ENCODE peak calls at places on chromosomes 3 and 15, in four cellular contexts. A is stimulated activated effector memory CD8-positive, alpha-beta T cell treated with anti-CD3 and anti-CD28 coated beads, Interleukin-12 subunit alpha, Interleukin-12 subunit beta, amount 100 ng/mL, for 72 hours; U is trophoblast cell; S is left ventricle myocardium inferior. Z is an unnamed sample.

GRCh38 chr3:126103121-126104027 is 19.4 kb upstream of the SLC41A3 start:
- DNase-seq in A (no peak), U (no peak), S (no peak), Z (no peak)

GRCh38 chr3:148930785-148931184 is 60.6 kb upstream of the GYG1 start:
- DNase-seq in A (no peak), U (no peak), S (no peak), Z (peak)

GRCh38 chr15:39061952-39062464 is 497.4 kb upstream of the RASGRP1 start:
- DNase-seq in A (no peak), U (no peak), S (no peak), Z (no peak)

GRCh38 chr3:183188895-183189462 is 26.4 kb upstream of the LAMP3 start:
- DNase-seq in A (no peak), U (peak), S (peak), Z (no peak)

GRCh38 chr3:188486126-188486525 is 332.2 kb downstream of the LPP start:
- DNase-seq in A (no peak), U (peak), S (no peak), Z (peak)

GRCh38 chr3:60756231-60756630 is 495.0 kb downstream of the FHIT start:
- DNase-seq in A (no peak), U (no peak), S (no peak), Z (no peak)

GRCh38 chr3:134709563-134710312 is 58.9 kb upstream of the KY start:
- DNase-seq in A (no peak), U (no peak), S (no peak), Z (no peak)

GRCh38 chr3:10317311-10317960 is 3.5 kb downstream of the SEC13 start:
- DNase-seq in A (no peak), U (no peak), S (no peak), Z (no peak)

GRCh38 chr3:125236331-125236903 is 23.9 kb upstream of the SLC12A8 start:
- DNase-seq in A (no peak), U (no peak), S (no peak), Z (no peak)

GRCh38 chr3:55819005-55819404 is 331.9 kb upstream of the WNT5A start:
- DNase-seq in A (no peak), U (no peak), S (no peak), Z (no peak)

GRCh38 chr3:49763981-49764380 is 22.4 kb downstream of the IP6K1 start:
- DNase-seq in A (no peak), U (no peak), S (no peak), Z (no peak)

GRCh38 chr3:32778389-32778788 is 39.4 kb upstream of the TRIM71 start:
- DNase-seq in A (no peak), U (peak), S (no peak), Z (no peak)

GRCh38 chr3:135142530-135142929 is 347.5 kb downstream of the EPHB1 start:
- DNase-seq in A (no peak), U (no peak), S (no peak), Z (no peak)

GRCh38 chr15:96331942-96332853 is 1.7 kb downstream of the NR2F2 start:
- DNase-seq in A (no peak), U (peak), S (no peak), Z (no peak)

GRCh38 chr15:68479870-68480269 is 47.9 kb upstream of the ITGA11 start:
- DNase-seq in A (no peak), U (no peak), S (no peak), Z (no peak)

GRCh38 chr3:57852896-57853295 is 96.8 kb downstream of the SLMAP start:
- DNase-seq in A (no peak), U (peak), S (no peak), Z (peak)

GRCh38 chr3:9669720-9670432 is 20.6 kb downstream of the MTMR14 start:
- DNase-seq in A (no peak), U (no peak), S (peak), Z (no peak)

GRCh38 chr3:70097084-70097483 is 97.6 kb downstream of the SAMMSON start:
- DNase-seq in A (no peak), U (no peak), S (no peak), Z (no peak)

GRCh38 chr15:65355173-65355982 is 22.4 kb downstream of the IGDCC3 start:
- DNase-seq in A (no peak), U (peak), S (no peak), Z (no peak)

GRCh38 chr3:8651418-8652322 is 7.1 kb upstream of the SSUH2 start:
- DNase-seq in A (no peak), U (no peak), S (no peak), Z (no peak)

GRCh38 chr15:80835338-80835737 is 56.2 kb downstream of the CEMIP start:
- DNase-seq in A (no peak), U (peak), S (no peak), Z (no peak)

GRCh38 chr3:170811515-170811914 is 58.5 kb downstream of the RPL22L1 start:
- DNase-seq in A (no peak), U (peak), S (no peak), Z (peak)

GRCh38 chr3:72306800-72307341 is 521.9 kb upstream of the PROK2 start:
- DNase-seq in A (no peak), U (no peak), S (no peak), Z (no peak)

GRCh38 chr15:72013703-72014102 is 104.2 kb downstream of the MYO9A start:
- DNase-seq in A (no peak), U (no peak), S (no peak), Z (no peak)

GRCh38 chr15:25775317-25775912 is 87.7 kb downstream of the ATP10A start:
- DNase-seq in A (no peak), U (no peak), S (peak), Z (no peak)